ENCODE peak calls at places on chromosomes 12 and 14, in seven cellular contexts. M is lower lobe of right lung; K is caudate nucleus; E is skeletal muscle cell; X is T-helper 9 cell; V is activated CD4-positive, alpha-beta T cell treated with anti-CD3 and anti-CD28 coated beads, Interleukin-2, amount 50 U/mL, for 1 hour; L is frontal cortex. T is an unnamed sample.

GRCh38 chr12:54439521-54440255 is 20.6 kb upstream of the ITGA5 start:
- DNase-seq in L (no peak), V (no peak), M (no peak), K (no peak), X (no peak), E (peak), T (peak)

GRCh38 chr12:2640281-2640680 is 154.5 kb upstream of the FKBP4 start:
- DNase-seq in K (no peak), M (no peak), V (no peak), E (no peak), L (no peak), X (no peak), T (no peak)

GRCh38 chr12:75489613-75490210 is 9.2 kb downstream of the GLIPR1 start:
- DNase-seq in K (no peak), X (no peak), V (no peak), L (no peak), M (no peak), E (peak), T (peak)

GRCh38 chr14:64727551-64728071 is 23.4 kb downstream of the PLEKHG3 start:
- DNase-seq in M (no peak), X (no peak), V (no peak), K (no peak), E (no peak), L (no peak), T (no peak)

GRCh38 chr14:25086081-25086480 is 36.1 kb upstream of the STXBP6 start:
- DNase-seq in M (no peak), V (no peak), E (no peak), L (no peak), K (no peak), X (no peak), T (no peak)

GRCh38 chr14:68285421-68286179 is 466.0 kb downstream of the RAD51B start:
- DNase-seq in K (no peak), X (peak), M (peak), E (no peak), L (no peak), V (peak), T (no peak)

GRCh38 chr12:89421093-89421835 is 69.0 kb upstream of the DUSP6 start:
- DNase-seq in X (no peak), M (no peak), L (no peak), E (no peak), K (no peak), V (no peak), T (no peak)

GRCh38 chr14:24838945-24839616 is 205.1 kb upstream of the GZMB start:
- DNase-seq in E (peak), K (no peak), X (no peak), L (no peak), V (no peak), M (no peak), T (peak)

GRCh38 chr14:41570415-41571155 is 36.1 kb upstream of the LRFN5 start:
- DNase-seq in M (no peak), E (no peak), L (no peak), X (no peak), V (no peak), K (no peak), T (no peak)

GRCh38 chr14:49893309-49894213 is 679 bp downstream of the ARF6 start:
- DNase-seq in X (peak), E (no peak), K (no peak), L (no peak), V (peak), M (peak), T (peak)

GRCh38 chr12:4649358-4649661 is 396 bp downstream of the NDUFA9 start:
- DNase-seq in V (no peak), X (no peak), L (no peak), E (no peak), M (no peak), K (no peak), T (no peak)

GRCh38 chr12:76545486-76545885 is 14.1 kb downstream of the OSBPL8 start:
- DNase-seq in V (no peak), M (no peak), K (no peak), X (no peak), E (no peak), L (no peak), T (no peak)

GRCh38 chr12:66539451-66539850 is 139.4 kb downstream of the GRIP1 start:
- DNase-seq in M (no peak), X (no peak), L (no peak), E (no peak), V (no peak), K (no peak), T (no peak)

GRCh38 chr14:100031506-100032281 is 33.5 kb upstream of the EVL start:
- DNase-seq in M (no peak), K (no peak), L (no peak), V (no peak), X (no peak), E (peak), T (peak)

GRCh38 chr12:131003676-131004075 is 50.0 kb downstream of the ADGRD1 start:
- DNase-seq in E (no peak), X (no peak), V (no peak), K (no peak), M (no peak), L (no peak), T (no peak)

GRCh38 chr12:46650688-46651087 is 175.1 kb downstream of the SLC38A4 start:
- DNase-seq in K (no peak), V (no peak), X (no peak), M (no peak), E (no peak), L (no peak), T (no peak)

GRCh38 chr12:123108682-123109066 is 42.2 kb downstream of the PITPNM2 start:
- DNase-seq in V (no peak), L (no peak), X (no peak), K (no peak), E (no peak), M (no peak), T (no peak)

GRCh38 chr14:105047283-105048016 is 17.8 kb downstream of the GPR132 start:
- DNase-seq in X (no peak), L (peak), E (no peak), K (no peak), V (peak), M (peak), T (no peak)

GRCh38 chr12:32032205-32032810 is 73.1 kb downstream of the RESF1 start:
- DNase-seq in X (no peak), L (no peak), V (no peak), M (no peak), E (peak), K (no peak), T (no peak)

GRCh38 chr12:132966676-132967415 is 10.7 kb upstream of the ZNF605 start:
- DNase-seq in E (no peak), X (no peak), V (no peak), M (no peak), L (no peak), K (no peak), T (no peak)

GRCh38 chr14:57845802-57846531 is 19.9 kb downstream of the SLC35F4 start:
- DNase-seq in V (no peak), M (no peak), K (no peak), L (no peak), X (no peak), E (no peak), T (no peak)

GRCh38 chr14:50542941-50543418 is 10.6 kb upstream of the MAP4K5 start:
- DNase-seq in X (peak), M (no peak), E (no peak), V (peak), L (no peak), K (no peak), T (peak)

GRCh38 chr14:103584326-103584915 is 21.7 kb downstream of the COA8 start:
- DNase-seq in E (no peak), K (no peak), M (no peak), V (no peak), X (no peak), L (no peak), T (no peak)

GRCh38 chr12:116136340-116136739 is 141.2 kb downstream of the MED13L start:
- DNase-seq in E (no peak), V (no peak), M (no peak), L (no peak), K (no peak), X (no peak), T (no peak)

GRCh38 chr12:2940564-2940963 is 18.6 kb upstream of the TEAD4 start:
- DNase-seq in K (no peak), M (no peak), L (no peak), X (no peak), V (no peak), E (no peak), T (no peak)

GRCh38 chr12:65656904-65657351 is 167.4 kb upstream of the HMGA2 start:
- DNase-seq in V (no peak), E (peak), L (no peak), K (no peak), M (no peak), X (no peak), T (peak)

GRCh38 chr12:11158885-11159444 is 12.0 kb upstream of the SMIM10L1 start:
- DNase-seq in V (no peak), E (no peak), K (no peak), X (no peak), M (no peak), L (no peak), T (no peak)

GRCh38 chr12:6838854-6839253 is 1.9 kb upstream of the GNB3 start:
- DNase-seq in X (no peak), M (no peak), V (no peak), L (no peak), E (no peak), K (no peak), T (no peak)

GRCh38 chr12:108699955-108700563 is 31.3 kb downstream of the CORO1C start:
- DNase-seq in E (no peak), X (no peak), L (no peak), V (no peak), K (no peak), M (no peak), T (no peak)

GRCh38 chr14:100662850-100663527 is 63.7 kb upstream of the DLK1 start:
- DNase-seq in E (no peak), K (peak), X (peak), M (peak), V (peak), L (peak), T (peak)

GRCh38 chr14:53011053-53011462 is 60.2 kb upstream of the FERMT2 start:
- DNase-seq in K (no peak), V (no peak), L (no peak), M (peak), X (no peak), E (peak), T (peak)

GRCh38 chr12:96136720-96137378 is 57.3 kb upstream of the ELK3 start:
- DNase-seq in X (no peak), K (no peak), E (no peak), M (no peak), V (no peak), L (no peak), T (no peak)

GRCh38 chr14:101125313-101125712 is 221.8 kb upstream of the RTL1 start:
- DNase-seq in X (no peak), V (no peak), K (no peak), E (no peak), L (no peak), M (no peak), T (no peak)

GRCh38 chr12:107081778-107082177 is 11.6 kb downstream of the CRY1 start:
- DNase-seq in L (no peak), E (no peak), K (no peak), X (no peak), V (no peak), M (no peak), T (no peak)

GRCh38 chr14:69181491-69181890 is 9.8 kb upstream of the EXD2 start:
- DNase-seq in M (no peak), E (no peak), X (no peak), K (no peak), V (no peak), L (no peak), T (no peak)

GRCh38 chr14:31964979-31965734 is 111.9 kb upstream of the ARHGAP5 start:
- DNase-seq in X (no peak), L (no peak), E (no peak), M (no peak), K (no peak), V (no peak), T (no peak)

GRCh38 chr12:88299567-88300101 is 157.5 kb downstream of the TMTC3 start:
- DNase-seq in L (no peak), M (no peak), E (peak), K (no peak), V (no peak), X (no peak), T (peak)

GRCh38 chr14:67733609-67734008 is 31.9 kb downstream of the RDH12 start:
- DNase-seq in M (no peak), E (peak), X (no peak), K (no peak), L (no peak), V (no peak), T (no peak)

T was measured in LoVo.